ENCODE peak calls at places on chromosomes 16 and 17, in ten cellular contexts. One of them, this sample, is unnamed.

GRCh38 chr17:79566251-79566955 is 44.4 kb downstream of the RBFOX3 start:
- DNase-seq in fibroblast of pulmonary artery: no peak
- DNase-seq in endothelial cell: no peak
- DNase-seq in dorsolateral prefrontal cortex: peak
- DNase-seq in heart left ventricle: no peak
- DNase-seq in body of pancreas: no peak
- DNase-seq in Calu3: no peak
- DNase-seq in BJ: no peak
- DNase-seq in lower leg skin: no peak
- DNase-seq in upper lobe of right lung: no peak
- DNase-seq in this sample: no peak

GRCh38 chr17:77366558-77367245 is 225.9 kb downstream of the SEC14L1 start:
- DNase-seq in fibroblast of pulmonary artery: peak
- DNase-seq in endothelial cell: no peak
- DNase-seq in dorsolateral prefrontal cortex: no peak
- DNase-seq in heart left ventricle: peak
- DNase-seq in body of pancreas: peak
- DNase-seq in Calu3: no peak
- DNase-seq in BJ: no peak
- DNase-seq in lower leg skin: no peak
- DNase-seq in upper lobe of right lung: no peak
- DNase-seq in this sample: no peak

GRCh38 chr17:40551874-40552768 is 13.2 kb downstream of the CCR7 start:
- DNase-seq in fibroblast of pulmonary artery: peak
- DNase-seq in endothelial cell: no peak
- DNase-seq in dorsolateral prefrontal cortex: no peak
- DNase-seq in heart left ventricle: no peak
- DNase-seq in body of pancreas: no peak
- DNase-seq in Calu3: no peak
- DNase-seq in BJ: peak
- DNase-seq in lower leg skin: peak
- DNase-seq in upper lobe of right lung: peak
- DNase-seq in this sample: peak

GRCh38 chr16:22318690-22319358 is 21.6 kb downstream of the POLR3E start:
- DNase-seq in fibroblast of pulmonary artery: peak
- DNase-seq in endothelial cell: peak
- DNase-seq in dorsolateral prefrontal cortex: no peak
- DNase-seq in heart left ventricle: no peak
- DNase-seq in body of pancreas: no peak
- DNase-seq in Calu3: peak
- DNase-seq in BJ: no peak
- DNase-seq in lower leg skin: peak
- DNase-seq in upper lobe of right lung: peak
- DNase-seq in this sample: no peak

GRCh38 chr17:67386965-67387551 is 10.0 kb downstream of the PITPNC1 start:
- DNase-seq in fibroblast of pulmonary artery: peak
- DNase-seq in endothelial cell: peak
- DNase-seq in dorsolateral prefrontal cortex: no peak
- DNase-seq in heart left ventricle: no peak
- DNase-seq in body of pancreas: peak
- DNase-seq in Calu3: peak
- DNase-seq in BJ: no peak
- DNase-seq in lower leg skin: no peak
- DNase-seq in upper lobe of right lung: peak
- DNase-seq in this sample: no peak

GRCh38 chr16:70160388-70160787 is 13.2 kb upstream of the CLEC18C start:
- DNase-seq in fibroblast of pulmonary artery: no peak
- DNase-seq in endothelial cell: no peak
- DNase-seq in dorsolateral prefrontal cortex: no peak
- DNase-seq in heart left ventricle: no peak
- DNase-seq in body of pancreas: no peak
- DNase-seq in Calu3: no peak
- DNase-seq in BJ: no peak
- DNase-seq in lower leg skin: no peak
- DNase-seq in upper lobe of right lung: no peak
- DNase-seq in this sample: no peak

GRCh38 chr16:86772671-86773338 is 194.5 kb downstream of the FOXL1 start:
- DNase-seq in fibroblast of pulmonary artery: peak
- DNase-seq in endothelial cell: no peak
- DNase-seq in dorsolateral prefrontal cortex: no peak
- DNase-seq in heart left ventricle: no peak
- DNase-seq in body of pancreas: no peak
- DNase-seq in Calu3: no peak
- DNase-seq in BJ: peak
- DNase-seq in lower leg skin: no peak
- DNase-seq in upper lobe of right lung: no peak
- DNase-seq in this sample: no peak

GRCh38 chr17:56898874-56899273 is 15.0 kb downstream of the TRIM25 start:
- DNase-seq in fibroblast of pulmonary artery: no peak
- DNase-seq in endothelial cell: no peak
- DNase-seq in dorsolateral prefrontal cortex: no peak
- DNase-seq in heart left ventricle: peak
- DNase-seq in body of pancreas: no peak
- DNase-seq in Calu3: no peak
- DNase-seq in BJ: no peak
- DNase-seq in lower leg skin: peak
- DNase-seq in upper lobe of right lung: no peak
- DNase-seq in this sample: no peak

GRCh38 chr17:72334205-72334604 is 213.4 kb downstream of the SOX9 start:
- DNase-seq in fibroblast of pulmonary artery: peak
- DNase-seq in endothelial cell: no peak
- DNase-seq in dorsolateral prefrontal cortex: no peak
- DNase-seq in heart left ventricle: no peak
- DNase-seq in body of pancreas: no peak
- DNase-seq in Calu3: no peak
- DNase-seq in BJ: no peak
- DNase-seq in lower leg skin: no peak
- DNase-seq in upper lobe of right lung: no peak
- DNase-seq in this sample: no peak

GRCh38 chr17:8985054-8985701 is 19.7 kb upstream of the PIK3R5 start:
- DNase-seq in fibroblast of pulmonary artery: no peak
- DNase-seq in endothelial cell: no peak
- DNase-seq in dorsolateral prefrontal cortex: no peak
- DNase-seq in heart left ventricle: no peak
- DNase-seq in body of pancreas: no peak
- DNase-seq in Calu3: no peak
- DNase-seq in BJ: no peak
- DNase-seq in lower leg skin: no peak
- DNase-seq in upper lobe of right lung: no peak
- DNase-seq in this sample: no peak

GRCh38 chr17:8988263-8988662 is 22.8 kb upstream of the PIK3R5 start:
- DNase-seq in fibroblast of pulmonary artery: no peak
- DNase-seq in endothelial cell: no peak
- DNase-seq in dorsolateral prefrontal cortex: no peak
- DNase-seq in heart left ventricle: no peak
- DNase-seq in body of pancreas: no peak
- DNase-seq in Calu3: no peak
- DNase-seq in BJ: no peak
- DNase-seq in lower leg skin: no peak
- DNase-seq in upper lobe of right lung: no peak
- DNase-seq in this sample: no peak

GRCh38 chr17:8981443-8981842 is 15.9 kb upstream of the PIK3R5 start:
- DNase-seq in fibroblast of pulmonary artery: no peak
- DNase-seq in endothelial cell: no peak
- DNase-seq in dorsolateral prefrontal cortex: no peak
- DNase-seq in heart left ventricle: no peak
- DNase-seq in body of pancreas: no peak
- DNase-seq in Calu3: no peak
- DNase-seq in BJ: no peak
- DNase-seq in lower leg skin: no peak
- DNase-seq in upper lobe of right lung: no peak
- DNase-seq in this sample: no peak

GRCh38 chr17:8991514-8992285 is 26.2 kb upstream of the PIK3R5 start:
- DNase-seq in fibroblast of pulmonary artery: peak
- DNase-seq in endothelial cell: peak
- DNase-seq in dorsolateral prefrontal cortex: no peak
- DNase-seq in heart left ventricle: peak
- DNase-seq in body of pancreas: peak
- DNase-seq in Calu3: peak
- DNase-seq in BJ: no peak
- DNase-seq in lower leg skin: peak
- DNase-seq in upper lobe of right lung: no peak
- DNase-seq in this sample: peak

GRCh38 chr17:8986295-8986694 is 20.8 kb upstream of the PIK3R5 start:
- DNase-seq in fibroblast of pulmonary artery: no peak
- DNase-seq in endothelial cell: no peak
- DNase-seq in dorsolateral prefrontal cortex: no peak
- DNase-seq in heart left ventricle: no peak
- DNase-seq in body of pancreas: no peak
- DNase-seq in Calu3: no peak
- DNase-seq in BJ: no peak
- DNase-seq in lower leg skin: no peak
- DNase-seq in upper lobe of right lung: no peak
- DNase-seq in this sample: no peak
- TF ChIP-seq CTCF in fibroblast of pulmonary artery: no peak
- TF ChIP-seq CTCF in endothelial cell: peak
- TF ChIP-seq CTCF in dorsolateral prefrontal cortex: no peak
- TF ChIP-seq CTCF in heart left ventricle: no peak
- TF ChIP-seq CTCF in body of pancreas: peak
- TF ChIP-seq CTCF in Calu3: no peak
- TF ChIP-seq CTCF in BJ: no peak
- TF ChIP-seq CTCF in lower leg skin: no peak
- TF ChIP-seq CTCF in upper lobe of right lung: peak
- TF ChIP-seq CTCF in this sample: no peak

GRCh38 chr17:50372708-50373556 is at the start of the genes EME1 and MRPL27:
- DNase-seq in fibroblast of pulmonary artery: peak
- DNase-seq in endothelial cell: peak
- DNase-seq in dorsolateral prefrontal cortex: peak
- DNase-seq in heart left ventricle: peak
- DNase-seq in body of pancreas: peak
- DNase-seq in Calu3: peak
- DNase-seq in BJ: peak
- DNase-seq in lower leg skin: peak
- DNase-seq in upper lobe of right lung: peak
- DNase-seq in this sample: peak
- TF ChIP-seq CTCF in fibroblast of pulmonary artery: no peak
- TF ChIP-seq CTCF in endothelial cell: no peak
- TF ChIP-seq CTCF in dorsolateral prefrontal cortex: peak
- TF ChIP-seq CTCF in heart left ventricle: no peak
- TF ChIP-seq CTCF in body of pancreas: no peak
- TF ChIP-seq CTCF in Calu3: no peak
- TF ChIP-seq CTCF in BJ: no peak
- TF ChIP-seq CTCF in lower leg skin: no peak
- TF ChIP-seq CTCF in upper lobe of right lung: no peak
- TF ChIP-seq CTCF in this sample: no peak

GRCh38 chr17:43817826-43818225 is 15.1 kb downstream of the MPP3 start:
- DNase-seq in fibroblast of pulmonary artery: no peak
- DNase-seq in endothelial cell: no peak
- DNase-seq in dorsolateral prefrontal cortex: no peak
- DNase-seq in heart left ventricle: peak
- DNase-seq in body of pancreas: no peak
- DNase-seq in Calu3: no peak
- DNase-seq in BJ: no peak
- DNase-seq in lower leg skin: peak
- DNase-seq in upper lobe of right lung: no peak
- DNase-seq in this sample: no peak

GRCh38 chr17:43814714-43815113 is 18.2 kb downstream of the MPP3 start:
- DNase-seq in fibroblast of pulmonary artery: peak
- DNase-seq in endothelial cell: no peak
- DNase-seq in dorsolateral prefrontal cortex: no peak
- DNase-seq in heart left ventricle: no peak
- DNase-seq in body of pancreas: no peak
- DNase-seq in Calu3: no peak
- DNase-seq in BJ: peak
- DNase-seq in lower leg skin: no peak
- DNase-seq in upper lobe of right lung: no peak
- DNase-seq in this sample: no peak

GRCh38 chr17:43818966-43819365 is 14.0 kb downstream of the MPP3 start:
- DNase-seq in fibroblast of pulmonary artery: no peak
- DNase-seq in endothelial cell: no peak
- DNase-seq in dorsolateral prefrontal cortex: no peak
- DNase-seq in heart left ventricle: no peak
- DNase-seq in body of pancreas: no peak
- DNase-seq in Calu3: no peak
- DNase-seq in BJ: no peak
- DNase-seq in lower leg skin: peak
- DNase-seq in upper lobe of right lung: no peak
- DNase-seq in this sample: no peak

GRCh38 chr17:43814026-43814425 is 18.9 kb downstream of the MPP3 start:
- DNase-seq in fibroblast of pulmonary artery: no peak
- DNase-seq in endothelial cell: no peak
- DNase-seq in dorsolateral prefrontal cortex: no peak
- DNase-seq in heart left ventricle: no peak
- DNase-seq in body of pancreas: peak
- DNase-seq in Calu3: no peak
- DNase-seq in BJ: no peak
- DNase-seq in lower leg skin: peak
- DNase-seq in upper lobe of right lung: no peak
- DNase-seq in this sample: no peak

GRCh38 chr17:43816336-43817320 is 16.3 kb downstream of the MPP3 start:
- DNase-seq in fibroblast of pulmonary artery: no peak
- DNase-seq in endothelial cell: no peak
- DNase-seq in dorsolateral prefrontal cortex: no peak
- DNase-seq in heart left ventricle: no peak
- DNase-seq in body of pancreas: no peak
- DNase-seq in Calu3: no peak
- DNase-seq in BJ: no peak
- DNase-seq in lower leg skin: peak
- DNase-seq in upper lobe of right lung: no peak
- DNase-seq in this sample: no peak
- TF ChIP-seq CTCF in fibroblast of pulmonary artery: no peak
- TF ChIP-seq CTCF in endothelial cell: no peak
- TF ChIP-seq CTCF in dorsolateral prefrontal cortex: no peak
- TF ChIP-seq CTCF in heart left ventricle: no peak
- TF ChIP-seq CTCF in body of pancreas: no peak
- TF ChIP-seq CTCF in Calu3: no peak
- TF ChIP-seq CTCF in BJ: no peak
- TF ChIP-seq CTCF in lower leg skin: no peak
- TF ChIP-seq CTCF in upper lobe of right lung: no peak
- TF ChIP-seq CTCF in this sample: no peak

GRCh38 chr16:67783353-67783725 is 23.0 kb downstream of the RANBP10 start:
- DNase-seq in fibroblast of pulmonary artery: no peak
- DNase-seq in endothelial cell: no peak
- DNase-seq in dorsolateral prefrontal cortex: no peak
- DNase-seq in heart left ventricle: no peak
- DNase-seq in body of pancreas: no peak
- DNase-seq in Calu3: no peak
- DNase-seq in BJ: no peak
- DNase-seq in lower leg skin: no peak
- DNase-seq in upper lobe of right lung: no peak
- DNase-seq in this sample: no peak

GRCh38 chr16:67782567-67783352 is 23.6 kb downstream of the RANBP10 start:
- DNase-seq in fibroblast of pulmonary artery: no peak
- DNase-seq in endothelial cell: no peak
- DNase-seq in dorsolateral prefrontal cortex: no peak
- DNase-seq in heart left ventricle: no peak
- DNase-seq in body of pancreas: no peak
- DNase-seq in Calu3: no peak
- DNase-seq in BJ: no peak
- DNase-seq in lower leg skin: no peak
- DNase-seq in upper lobe of right lung: no peak
- DNase-seq in this sample: no peak

GRCh38 chr16:67779256-67780014 is 26.9 kb downstream of the RANBP10 start:
- DNase-seq in fibroblast of pulmonary artery: no peak
- DNase-seq in endothelial cell: no peak
- DNase-seq in dorsolateral prefrontal cortex: no peak
- DNase-seq in heart left ventricle: no peak
- DNase-seq in body of pancreas: no peak
- DNase-seq in Calu3: peak
- DNase-seq in BJ: no peak
- DNase-seq in lower leg skin: no peak
- DNase-seq in upper lobe of right lung: no peak
- DNase-seq in this sample: no peak

GRCh38 chr16:67781548-67781921 is 24.8 kb downstream of the RANBP10 start:
- DNase-seq in fibroblast of pulmonary artery: no peak
- DNase-seq in endothelial cell: no peak
- DNase-seq in dorsolateral prefrontal cortex: no peak
- DNase-seq in heart left ventricle: no peak
- DNase-seq in body of pancreas: no peak
- DNase-seq in Calu3: no peak
- DNase-seq in BJ: no peak
- DNase-seq in lower leg skin: no peak
- DNase-seq in upper lobe of right lung: no peak
- DNase-seq in this sample: no peak

GRCh38 chr16:67780847-67781547 is 25.4 kb downstream of the RANBP10 start:
- DNase-seq in fibroblast of pulmonary artery: no peak
- DNase-seq in endothelial cell: no peak
- DNase-seq in dorsolateral prefrontal cortex: no peak
- DNase-seq in heart left ventricle: no peak
- DNase-seq in body of pancreas: peak
- DNase-seq in Calu3: no peak
- DNase-seq in BJ: no peak
- DNase-seq in lower leg skin: no peak
- DNase-seq in upper lobe of right lung: no peak
- DNase-seq in this sample: no peak
- TF ChIP-seq CTCF in fibroblast of pulmonary artery: no peak
- TF ChIP-seq CTCF in endothelial cell: no peak
- TF ChIP-seq CTCF in dorsolateral prefrontal cortex: no peak
- TF ChIP-seq CTCF in heart left ventricle: no peak
- TF ChIP-seq CTCF in body of pancreas: no peak
- TF ChIP-seq CTCF in Calu3: no peak
- TF ChIP-seq CTCF in BJ: no peak
- TF ChIP-seq CTCF in lower leg skin: no peak
- TF ChIP-seq CTCF in upper lobe of right lung: no peak
- TF ChIP-seq CTCF in this sample: no peak

This sample was measured in mesothelial cell of epicardium.